ENCODE peak calls at places on chromosome 6, in six cellular contexts. R is heart right ventricle, X is spleen, Y is left lung, V is pancreas, J is ovary. B is an unnamed sample.

GRCh38 chr6:43275782-43276179 is 22.3 kb upstream of the SLC22A7 start:
- DNase-seq in V (no peak), J (no peak), R (no peak), Y (peak), X (no peak), B (no peak)

GRCh38 chr6:15616266-15616665 is 46.6 kb downstream of the DTNBP1 start:
- DNase-seq in Y (no peak), R (no peak), J (no peak), V (no peak), X (no peak), B (no peak)

GRCh38 chr6:157518399-157519250 is 137.6 kb downstream of the ZDHHC14 start:
- DNase-seq in Y (no peak), R (peak), X (no peak), J (peak), V (no peak), B (no peak)

GRCh38 chr6:152087096-152087495 is 279.6 kb downstream of the ESR1 start:
- DNase-seq in R (no peak), J (no peak), Y (no peak), V (no peak), X (no peak), B (no peak)

GRCh38 chr6:126797981-126798380 is 320.5 kb upstream of the RSPO3 start:
- DNase-seq in Y (no peak), X (no peak), V (no peak), R (no peak), J (no peak), B (no peak)

GRCh38 chr6:119132211-119133004 is 53.9 kb upstream of the FAM184A start:
- DNase-seq in V (no peak), R (no peak), Y (no peak), J (no peak), X (no peak), B (no peak)

GRCh38 chr6:34536251-34536958 is 19.7 kb downstream of the SPDEF start:
- DNase-seq in J (no peak), R (no peak), X (no peak), V (peak), Y (no peak), B (no peak)

GRCh38 chr6:11198663-11199603 is 33.5 kb downstream of the NEDD9 start:
- DNase-seq in Y (no peak), V (no peak), X (no peak), R (no peak), J (no peak), B (no peak)

GRCh38 chr6:108903796-108904195 is 55.6 kb downstream of the ARMC2 start:
- DNase-seq in X (no peak), Y (no peak), R (no peak), J (no peak), V (no peak), B (no peak)

GRCh38 chr6:77383026-77383425 is 80.3 kb downstream of the HTR1B start:
- DNase-seq in Y (no peak), V (no peak), X (no peak), R (no peak), J (no peak), B (no peak)

GRCh38 chr6:29753309-29753644 is 30.0 kb downstream of the HLA-F start:
- DNase-seq in Y (no peak), R (no peak), J (no peak), V (no peak), X (no peak), B (no peak)
- TF ChIP-seq CTCF in Y (no peak), R (no peak), J (no peak), V (no peak), X (no peak), B (peak)

GRCh38 chr6:169190970-169191369 is 62.7 kb downstream of the THBS2 start:
- DNase-seq in J (no peak), V (no peak), R (no peak), Y (no peak), X (no peak), B (no peak)
- H3K27ac ChIP-seq in J (peak), V (no peak), R (peak), Y (peak), X (peak), B (no peak)

GRCh38 chr6:148967128-148967527 is 220.3 kb downstream of the UST start:
- DNase-seq in J (no peak), X (no peak), R (no peak), Y (no peak), V (no peak), B (no peak)
- TF ChIP-seq CTCF in J (no peak), X (no peak), R (no peak), Y (no peak), V (no peak), B (no peak)

DNA sequence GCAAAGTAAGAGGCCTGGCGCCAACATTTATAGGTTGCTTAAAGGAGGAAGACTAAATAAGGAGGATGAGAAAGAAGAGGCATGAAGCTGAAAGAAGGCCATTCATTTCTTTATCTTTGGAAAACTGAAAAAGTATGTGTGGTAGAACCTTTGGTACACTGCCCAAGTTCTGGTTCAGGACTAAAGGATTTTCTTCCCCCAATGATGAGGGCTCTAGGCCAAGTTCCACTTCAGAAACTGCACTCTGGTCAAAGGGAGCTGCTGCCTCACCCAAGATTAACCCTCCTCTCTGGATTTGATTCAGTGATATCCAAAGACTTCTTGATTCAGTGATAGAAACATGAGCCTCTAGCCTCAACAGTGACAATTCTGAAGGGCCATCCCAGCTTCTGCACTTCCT is 5.0 kb upstream of the KPNA5 start:
- DNase-seq in J (no peak), Y (no peak), V (no peak), X (no peak), R (no peak), B (no peak)
- H3K27ac ChIP-seq in J (no peak), Y (no peak), V (no peak), X (no peak), R (no peak), B (no peak)

GRCh38 chr6:125753218-125753936 is 3.9 kb downstream of the HEY2 start:
- DNase-seq in V (peak), R (no peak), J (no peak), X (no peak), Y (no peak), B (no peak)
- TF ChIP-seq CTCF in V (peak), R (peak), J (no peak), X (peak), Y (peak), B (peak)

GRCh38 chr6:5174756-5175155 is 86.0 kb downstream of the LYRM4 start:
- DNase-seq in J (no peak), Y (no peak), X (no peak), V (no peak), R (no peak), B (no peak)
- H3K27ac ChIP-seq in J (no peak), Y (no peak), X (peak), V (no peak), R (no peak), B (no peak)